ENCODE peak calls at places on chromosomes 16 and 17, in five cellular contexts. M is COR-L47, R is HepG2, N is substantia nigra, O is upper lobe of right lung. X is an unnamed sample.

GRCh38 chr17:67511012-67511411 is 133.9 kb downstream of the PITPNC1 start:
- DNase-seq in M (no peak), R (no peak), N (no peak), O (no peak), X (no peak)

GRCh38 chr16:10589106-10589505 is 8.7 kb upstream of the EMP2 start:
- DNase-seq in M (no peak), R (no peak), N (no peak), O (no peak), X (no peak)

GRCh38 chr16:50547340-50547865 is 793 bp upstream of the NKD1 start:
- DNase-seq in M (peak), R (peak), N (peak), O (no peak), X (no peak)

GRCh38 chr17:56700919-56701420 is 107.5 kb downstream of the NOG start:
- DNase-seq in M (no peak), R (no peak), N (no peak), O (no peak), X (no peak)

GRCh38 chr16:5350118-5350517 is 252.5 kb upstream of the EEF2KMT start:
- DNase-seq in M (no peak), R (no peak), N (no peak), O (no peak), X (peak)

GRCh38 chr17:63598284-63598683 is 2.4 kb upstream of the TACO1 start:
- DNase-seq in M (no peak), R (no peak), N (no peak), O (no peak), X (no peak)

GRCh38 chr17:78315355-78316114 is 44.3 kb downstream of the SOCS3 start:
- DNase-seq in M (peak), R (peak), N (peak), O (peak), X (no peak)

GRCh38 chr17:2343421-2343820 is 6.1 kb downstream of the SGSM2 start:
- DNase-seq in M (no peak), R (no peak), N (no peak), O (no peak), X (peak)

GRCh38 chr17:65191805-65192740 is 54.9 kb downstream of the RGS9 start:
- DNase-seq in M (no peak), R (peak), N (no peak), O (no peak), X (no peak)

GRCh38 chr17:79711715-79712305 is 18.9 kb upstream of the ENPP7 start:
- DNase-seq in M (no peak), R (no peak), N (no peak), O (no peak), X (no peak)

GRCh38 chr17:29593546-29594440 is 861 bp downstream of the ANKRD13B start:
- DNase-seq in M (peak), R (no peak), N (no peak), O (peak), X (peak)

GRCh38 chr17:76547183-76547641 is 7.4 kb downstream of the PRCD start:
- DNase-seq in M (peak), R (peak), N (peak), O (no peak), X (no peak)

GRCh38 chr17:48933035-48933434 is 11.6 kb downstream of the SNF8 start:
- DNase-seq in M (no peak), R (no peak), N (no peak), O (no peak), X (no peak)

GRCh38 chr17:77504652-77505459 is 364.1 kb downstream of the SEC14L1 start:
- DNase-seq in M (no peak), R (no peak), N (no peak), O (peak), X (no peak)

GRCh38 chr16:66714659-66715307 is 18.2 kb upstream of the CMTM4 start:
- DNase-seq in M (peak), R (no peak), N (no peak), O (no peak), X (peak)

GRCh38 chr17:71632328-71632727 is 488.5 kb upstream of the SOX9 start:
- DNase-seq in M (peak), R (no peak), N (no peak), O (no peak), X (no peak)

GRCh38 chr17:65177901-65178300 is 40.7 kb downstream of the RGS9 start:
- DNase-seq in M (no peak), R (no peak), N (no peak), O (no peak), X (no peak)